ENCODE peak calls at places on chromosome 1, in ten cellular contexts. O is effector CD4-positive, alpha-beta T cell; U is cardiac muscle cell; S is NCI-H1092; D is AG10803; B is AG04450; N is stimulated activated CD4-positive, alpha-beta T cell treated with anti-CD3 and anti-CD28 coated beads, Interleukin-1b, Interleukin-23, amount 100 ng/mL, for 24 hours; L is GM23248; K is tibial artery; E is activated CD4-positive, alpha-beta T cell treated with anti-CD3 and anti-CD28 coated beads, Interleukin-2, amount 10 ng/mL, durations not matched to agents 24 days and 14 days. C is an unnamed sample.

GRCh38 chr1:98051065-98051675 is 130.3 kb upstream of the DPYD start:
- DNase-seq in O (peak; percentile 61), U (peak; percentile 86), S (peak; percentile 39), D (peak; percentile 76), B (no peak), N (peak; percentile 51), L (peak; percentile 80), K (peak; percentile 70), E (peak; percentile 93), C (peak; percentile 67)

GRCh38 chr1:15443281-15443680 is 5.0 kb downstream of the CTRC start:
- DNase-seq in O (no peak), U (no peak), S (no peak), D (no peak), B (no peak), N (no peak), L (no peak), K (no peak), E (no peak), C (no peak)

GRCh38 chr1:20359451-20360330 is 69.0 kb downstream of the VWA5B1 start:
- DNase-seq in O (no peak), U (no peak), S (no peak), D (no peak), B (no peak), N (peak; percentile 65), L (no peak), K (no peak), E (peak; percentile 72), C (peak; percentile 95)

GRCh38 chr1:225567789-225568188 is 85.1 kb downstream of the ENAH start:
- DNase-seq in O (no peak), U (peak; percentile 32), S (no peak), D (no peak), B (no peak), N (no peak), L (no peak), K (no peak), E (no peak), C (no peak)

GRCh38 chr1:88892146-88892877 is 945 bp upstream of the GTF2B start:
- DNase-seq in O (no peak), U (peak; percentile 67), S (no peak), D (peak; percentile 73), B (no peak), N (no peak), L (peak; percentile 60), K (no peak), E (peak; percentile 77), C (no peak)

GRCh38 chr1:1001057-1001630 is 1.2 kb upstream of the HES4 start:
- DNase-seq in O (no peak), U (no peak), S (no peak), D (no peak), B (no peak), N (no peak), L (no peak), K (no peak), E (no peak), C (no peak)

GRCh38 chr1:204104331-204105222 is 31.7 kb downstream of the SOX13 start:
- DNase-seq in O (no peak), U (no peak), S (no peak), D (no peak), B (no peak), N (no peak), L (peak; percentile 34), K (no peak), E (no peak), C (no peak)

GRCh38 chr1:243288062-243288461 is 32.2 kb downstream of the SDCCAG8 start:
- DNase-seq in O (no peak), U (no peak), S (no peak), D (no peak), B (no peak), N (no peak), L (no peak), K (no peak), E (no peak), C (no peak)

GRCh38 chr1:242854466-242854865 is 330.0 kb upstream of the PLD5 start:
- DNase-seq in O (no peak), U (no peak), S (no peak), D (no peak), B (no peak), N (no peak), L (no peak), K (no peak), E (no peak), C (peak; percentile 57)

GRCh38 chr1:211356723-211357418 is 30.2 kb downstream of the TRAF5 start:
- DNase-seq in O (no peak), U (peak; percentile 70), S (no peak), D (peak; percentile 73), B (no peak), N (no peak), L (peak; percentile 93), K (no peak), E (no peak), C (no peak)

GRCh38 chr1:165903672-165904071 is 76.3 kb downstream of the UCK2 start:
- DNase-seq in O (no peak), U (peak; percentile 68), S (no peak), D (peak; percentile 80), B (no peak), N (no peak), L (peak; percentile 85), K (no peak), E (no peak), C (no peak)

C was measured in RPMI8226.